ENCODE peak calls at places on chromosomes 13 and 19, in nine cellular contexts. S is heart left ventricle, D is mucosa of descending colon, G is mesothelial cell of epicardium, J is neural crest cell, M is cardiac fibroblast, T is right lobe of liver, X is fibroblast of pulmonary artery, A is brain microvascular endothelial cell. H is an unnamed sample.

GRCh38 chr13:45257638-45258338 is 56.9 kb upstream of the KCTD4 start:
- DNase-seq in T (no peak), X (no peak), A (no peak), M (no peak), G (no peak), D (no peak), S (no peak), J (no peak), H (no peak)

GRCh38 chr13:18998389-18998788 is 183.2 kb downstream of the TUBA3C start:
- DNase-seq in T (no peak), G (no peak), M (no peak), J (no peak), D (no peak), S (no peak), X (no peak), A (no peak), H (no peak)

GRCh38 chr13:94195715-94196114 is 283.8 kb downstream of the DCT start:
- DNase-seq in M (peak; percentile 80), G (no peak), A (peak; percentile 97), X (peak; percentile 83), J (no peak), S (no peak), D (no peak), T (no peak), H (no peak)

GRCh38 chr19:45340232-45340898 is at the start of gene KLC3:
- DNase-seq in J (no peak), T (no peak), M (no peak), X (no peak), S (no peak), D (peak; percentile 60), A (no peak), G (peak; percentile 74), H (no peak)

GRCh38 chr19:50649433-50650391 is at the start of gene C19orf81:
- DNase-seq in D (no peak), G (no peak), S (no peak), A (no peak), J (no peak), X (peak; percentile 36), M (peak; percentile 21), T (no peak), H (no peak)

GRCh38 chr13:54489359-54489758 is 1460.7 kb downstream of the OLFM4 start:
- DNase-seq in J (no peak), X (no peak), A (no peak), G (no peak), S (no peak), T (no peak), M (no peak), D (no peak), H (no peak)

GRCh38 chr19:37519890-37520289 is 13.2 kb downstream of the ZNF793 start:
- DNase-seq in M (no peak), X (peak; percentile 22), D (no peak), S (no peak), G (no peak), J (no peak), T (no peak), A (peak; percentile 20), H (no peak)

GRCh38 chr19:56566904-56567273 is 379 bp upstream of the ZNF470 start:
- DNase-seq in S (peak; percentile 70), A (peak; percentile 43), T (peak; percentile 51), M (peak; percentile 44), D (peak; percentile 64), J (peak; percentile 32), X (no peak), G (no peak), H (peak; percentile 46)

GRCh38 chr19:31113250-31113685 is 236.0 kb downstream of the TSHZ3 start:
- DNase-seq in G (no peak), S (no peak), D (no peak), J (no peak), T (no peak), M (no peak), A (peak; percentile 84), X (no peak), H (no peak)

GRCh38 chr19:33472696-33473624 is 48.6 kb downstream of the PEPD start:
- DNase-seq in M (peak; percentile 75), T (no peak), J (no peak), X (peak; percentile 74), A (peak; percentile 96), D (no peak), G (no peak), S (peak; percentile 10), H (no peak)

GRCh38 chr19:46951236-46951986 is 68.2 kb upstream of the NPAS1 start:
- DNase-seq in J (no peak), A (no peak), M (peak; percentile 37), T (no peak), S (no peak), D (peak; percentile 83), G (no peak), X (no peak), H (no peak)

GRCh38 chr19:4624733-4625362 is 14.5 kb upstream of the TNFAIP8L1 start:
- DNase-seq in T (no peak), X (peak; percentile 39), J (no peak), D (no peak), M (peak; percentile 40), S (no peak), A (no peak), G (no peak), H (no peak)

GRCh38 chr19:36449059-36449670 is 30.7 kb upstream of the ZFP82 start:
- DNase-seq in M (no peak), X (no peak), G (no peak), T (no peak), D (no peak), J (no peak), A (no peak), S (no peak), H (no peak)

GRCh38 chr13:59834801-59835200 is 328.9 kb downstream of the DIAPH3 start:
- DNase-seq in S (no peak), A (peak; percentile 11), G (no peak), X (peak; percentile 3), J (no peak), T (no peak), D (no peak), M (peak; percentile 10), H (no peak)

GRCh38 chr13:99677388-99677951 is 176.2 kb downstream of the TM9SF2 start:
- DNase-seq in D (no peak), S (no peak), X (peak; percentile 2), M (peak; percentile 11), G (no peak), J (no peak), A (no peak), T (no peak), H (no peak)

GRCh38 chr19:10551698-10552301 is 8.1 kb downstream of the ATG4D start:
- DNase-seq in D (no peak), J (no peak), M (peak; percentile 56), T (no peak), G (no peak), S (no peak), X (peak; percentile 49), A (no peak), H (no peak)

GRCh38 chr13:76903544-76904162 is 17.4 kb upstream of the KCTD12 start:
- DNase-seq in G (peak; percentile 65), T (peak; percentile 47), X (peak; percentile 91), A (peak; percentile 74), D (no peak), S (peak; percentile 54), M (peak; percentile 87), J (peak; percentile 66), H (peak; percentile 77)

GRCh38 chr13:52016296-52016695 is 4.1 kb downstream of the ALG11 start:
- DNase-seq in S (no peak), T (no peak), J (no peak), X (no peak), M (no peak), G (no peak), A (no peak), D (no peak), H (no peak)

GRCh38 chr13:54852831-54853230 is 1824.2 kb downstream of the OLFM4 start:
- DNase-seq in T (no peak), G (no peak), A (no peak), D (no peak), S (no peak), J (no peak), M (no peak), X (no peak), H (no peak)

GRCh38 chr13:36332986-36333385 is 13.2 kb downstream of the SPART start:
- DNase-seq in T (no peak), J (no peak), G (no peak), X (peak; percentile 39), M (no peak), A (no peak), D (no peak), S (no peak), H (no peak)

GRCh38 chr13:94335786-94336357 is 143.6 kb downstream of the DCT start:
- DNase-seq in D (no peak), X (no peak), T (no peak), M (no peak), A (no peak), S (no peak), J (no peak), G (no peak), H (no peak)

GRCh38 chr19:18322318-18322758 is 538 bp downstream of the LSM4 start:
- DNase-seq in M (peak; percentile 69), J (peak; percentile 40), G (no peak), S (peak; percentile 51), T (peak; percentile 65), A (peak; percentile 64), D (peak; percentile 74), X (peak; percentile 55), H (peak; percentile 67)
- TF ChIP-seq CTCF in M (peak; percentile 26), J (no peak), G (no peak), S (no peak), T (peak; percentile 23), A (peak; percentile 51), D (no peak), X (peak; percentile 8), H (no peak)

GRCh38 chr19:1035998-1036621 is 3.8 kb upstream of the ABCA7 start:
- DNase-seq in S (no peak), J (no peak), G (no peak), A (no peak), D (peak; percentile 53), T (peak; percentile 18), M (no peak), X (no peak), H (peak; percentile 37)
- TF ChIP-seq CTCF in S (no peak), J (no peak), G (no peak), A (peak; percentile 32), D (no peak), T (no peak), M (peak; percentile 13), X (no peak), H (no peak)

DNA sequence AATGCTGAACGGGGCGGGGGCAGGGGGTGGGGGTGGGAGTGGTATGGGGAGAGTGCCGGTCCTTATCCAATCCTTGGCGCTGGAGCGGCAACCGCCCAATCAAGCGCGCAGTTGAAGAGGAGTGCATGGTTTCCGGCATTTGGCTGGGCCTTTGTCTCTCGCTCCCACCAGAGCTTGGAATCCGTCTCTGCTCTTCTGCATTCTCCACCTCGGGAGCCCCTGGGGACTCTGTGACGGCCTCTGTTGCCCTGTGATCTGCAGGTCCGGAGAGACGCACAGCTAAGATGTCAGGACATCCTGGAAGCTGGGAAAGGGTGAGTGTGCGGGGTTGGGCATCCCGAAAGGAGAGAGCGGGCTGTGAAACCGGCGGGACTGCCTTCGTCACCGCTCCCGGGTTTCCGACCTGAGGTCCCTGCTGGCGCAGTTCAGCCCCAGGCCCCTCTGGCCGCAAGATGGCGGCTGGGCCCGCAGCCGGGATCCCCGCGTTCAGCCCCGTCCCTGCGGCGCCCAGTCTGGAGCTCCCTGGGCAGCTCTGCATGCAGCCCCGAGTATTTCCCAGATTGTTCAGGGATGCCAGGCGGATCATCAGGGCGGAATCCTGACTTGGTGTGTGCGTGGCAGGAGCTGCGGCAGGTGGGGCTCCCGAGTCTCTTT is 53.6 kb upstream of the ZNF254 start:
- DNase-seq in S (peak; percentile 88), T (peak; percentile 90), J (peak; percentile 73), G (peak; percentile 85), D (peak; percentile 90), M (peak; percentile 94), A (peak; percentile 94), X (peak; percentile 93), H (peak; percentile 73)
- TF ChIP-seq CTCF in S (peak; percentile 21), T (no peak), J (no peak), G (no peak), D (no peak), M (no peak), A (peak; percentile 8), X (no peak), H (no peak)

GRCh38 chr19:18612772-18613588 is at the start of gene TMEM59L:
- DNase-seq in T (no peak), M (no peak), D (no peak), A (no peak), J (no peak), G (no peak), X (no peak), S (peak; percentile 51), H (no peak)
- TF ChIP-seq CTCF in T (no peak), M (no peak), D (no peak), A (no peak), J (no peak), G (no peak), X (no peak), S (no peak), H (no peak)